ENCODE peak calls at places on chromosomes 5 and 9, in four cellular contexts. V, L, O and S are unnamed samples.

GRCh38 chr5:120684213-120684612 is 220.1 kb downstream of the PRR16 start:
- DNase-seq in V (no peak), O (no peak), L (no peak), S (no peak)

GRCh38 chr5:168128556-168128955 is 162.9 kb upstream of the WWC1 start:
- DNase-seq in O (no peak), L (no peak), V (no peak), S (no peak)

GRCh38 chr5:178297751-178298150 is 65.1 kb upstream of the PHYKPL start:
- DNase-seq in V (no peak), L (no peak), O (no peak), S (peak)

GRCh38 chr5:27947088-27947487 is 908.7 kb upstream of the CDH9 start:
- DNase-seq in O (no peak), V (no peak), L (no peak), S (no peak)

GRCh38 chr9:37167456-37167855 is 47.1 kb downstream of the ZCCHC7 start:
- DNase-seq in O (peak), L (no peak), V (no peak), S (no peak)

GRCh38 chr5:52837068-52837467 is 49.4 kb downstream of the ITGA1 start:
- DNase-seq in O (peak), V (no peak), L (no peak), S (no peak)

GRCh38 chr9:70420267-70421019 is 6.0 kb upstream of the KLF9 start:
- DNase-seq in O (peak), V (peak), L (peak), S (peak)

GRCh38 chr9:12813533-12813932 is 38.7 kb downstream of the LURAP1L start:
- DNase-seq in V (no peak), O (no peak), L (no peak), S (no peak)

GRCh38 chr5:8270246-8270645 is 401.3 kb downstream of the MTRR start:
- DNase-seq in V (no peak), O (no peak), L (no peak), S (no peak)

GRCh38 chr9:82421498-82421897 is 432.9 kb downstream of the SPATA31D1 start:
- DNase-seq in L (no peak), O (no peak), V (no peak), S (no peak)

GRCh38 chr9:135905380-135906282 is 1.7 kb downstream of the CAMSAP1 start:
- DNase-seq in L (no peak), O (no peak), V (peak), S (no peak)

GRCh38 chr5:25119654-25120053 is 474.9 kb upstream of the CDH10 start:
- DNase-seq in O (no peak), V (no peak), L (no peak), S (no peak)
- TF ChIP-seq CTCF in O (no peak), V (no peak), L (no peak), S (no peak)

GRCh38 chr9:696332-697090 is 145.0 kb upstream of the DMRT1 start:
- DNase-seq in V (no peak), O (peak), L (no peak), S (peak)

GRCh38 chr9:692636-693459 is 148.6 kb upstream of the DMRT1 start:
- DNase-seq in L (no peak), O (no peak), V (no peak), S (no peak)

GRCh38 chr9:693460-694390 is 147.8 kb upstream of the DMRT1 start:
- DNase-seq in L (peak), O (peak), V (peak), S (peak)

GRCh38 chr9:694499-695154 is 146.9 kb upstream of the DMRT1 start:
- DNase-seq in V (no peak), L (no peak), O (peak), S (no peak)

DNA sequence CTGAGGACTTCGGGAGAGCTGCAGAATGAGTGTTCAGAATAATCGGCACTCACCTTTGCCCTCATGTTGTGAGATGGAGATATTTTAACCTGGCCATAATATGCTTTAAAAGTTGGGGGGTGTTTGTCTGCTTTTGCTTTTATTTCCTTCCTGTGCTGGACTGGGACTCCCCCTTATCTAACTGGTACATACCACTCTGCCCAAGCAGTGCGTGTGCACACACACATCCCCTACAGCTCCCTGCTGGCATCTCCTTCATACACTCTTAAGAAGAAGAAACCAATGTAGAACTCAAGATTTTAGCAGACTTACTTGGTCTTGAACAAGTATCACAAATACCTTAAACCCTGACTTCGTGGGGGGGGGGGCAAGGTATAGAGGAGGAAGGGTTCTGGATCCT is 146.2 kb upstream of the DMRT1 start:
- DNase-seq in L (no peak), V (no peak), O (no peak), S (no peak)
- H3K4me3 ChIP-seq in L (no peak), V (no peak), O (no peak), S (no peak)

DNA sequence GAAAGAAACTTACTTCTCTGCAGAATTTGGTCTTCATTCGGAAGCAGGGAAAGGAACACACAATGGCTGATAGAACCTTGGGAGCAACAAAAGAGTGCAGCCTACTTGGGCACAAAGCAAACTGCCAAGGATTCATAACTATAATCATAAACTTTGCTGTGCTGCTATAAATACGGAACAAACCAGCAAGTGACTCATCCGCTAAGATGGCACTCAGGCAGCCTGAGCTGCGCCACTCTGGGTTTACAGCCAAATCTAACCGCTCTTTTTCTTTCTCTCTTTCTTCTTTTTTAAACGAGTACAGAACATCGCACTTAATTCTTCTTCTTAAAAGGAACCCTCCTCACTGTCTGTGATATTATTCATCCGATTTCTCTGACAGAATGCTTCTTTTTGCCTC is 81.1 kb downstream of the PTPN3 start:
- DNase-seq in O (no peak), V (no peak), L (no peak), S (no peak)
- TF ChIP-seq POLR2A in O (no peak), V (no peak), L (no peak), S (no peak)

DNA sequence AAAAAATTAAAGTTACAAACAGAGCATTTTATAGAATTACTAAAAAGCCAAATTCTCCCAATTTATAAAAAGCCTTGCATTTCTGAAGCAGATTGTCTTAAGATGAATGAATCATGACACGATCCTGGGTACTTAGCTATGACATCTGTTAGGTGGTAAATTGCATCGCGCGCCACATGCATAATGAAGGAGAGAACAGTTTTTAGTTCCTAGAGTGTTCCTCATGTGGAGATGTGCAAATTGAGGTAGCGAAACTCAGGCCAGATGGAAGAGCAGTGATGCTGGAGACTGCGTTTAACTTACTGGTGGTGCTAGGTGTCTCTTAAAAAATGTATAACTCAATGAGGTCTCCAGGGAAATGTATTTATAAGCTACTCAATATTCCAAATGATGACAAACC is 516.1 kb downstream of the EFNA5 start:
- DNase-seq in L (no peak), V (no peak), O (no peak), S (no peak)
- TF ChIP-seq CTCF in L (no peak), V (no peak), O (no peak), S (no peak)

GRCh38 chr5:181207960-181208253 is 2.9 kb upstream of the TRIM7 start:
- DNase-seq in V (no peak), O (no peak), L (no peak), S (no peak)
- H3K4me3 ChIP-seq in V (peak), O (no peak), L (no peak), S (no peak)

DNA sequence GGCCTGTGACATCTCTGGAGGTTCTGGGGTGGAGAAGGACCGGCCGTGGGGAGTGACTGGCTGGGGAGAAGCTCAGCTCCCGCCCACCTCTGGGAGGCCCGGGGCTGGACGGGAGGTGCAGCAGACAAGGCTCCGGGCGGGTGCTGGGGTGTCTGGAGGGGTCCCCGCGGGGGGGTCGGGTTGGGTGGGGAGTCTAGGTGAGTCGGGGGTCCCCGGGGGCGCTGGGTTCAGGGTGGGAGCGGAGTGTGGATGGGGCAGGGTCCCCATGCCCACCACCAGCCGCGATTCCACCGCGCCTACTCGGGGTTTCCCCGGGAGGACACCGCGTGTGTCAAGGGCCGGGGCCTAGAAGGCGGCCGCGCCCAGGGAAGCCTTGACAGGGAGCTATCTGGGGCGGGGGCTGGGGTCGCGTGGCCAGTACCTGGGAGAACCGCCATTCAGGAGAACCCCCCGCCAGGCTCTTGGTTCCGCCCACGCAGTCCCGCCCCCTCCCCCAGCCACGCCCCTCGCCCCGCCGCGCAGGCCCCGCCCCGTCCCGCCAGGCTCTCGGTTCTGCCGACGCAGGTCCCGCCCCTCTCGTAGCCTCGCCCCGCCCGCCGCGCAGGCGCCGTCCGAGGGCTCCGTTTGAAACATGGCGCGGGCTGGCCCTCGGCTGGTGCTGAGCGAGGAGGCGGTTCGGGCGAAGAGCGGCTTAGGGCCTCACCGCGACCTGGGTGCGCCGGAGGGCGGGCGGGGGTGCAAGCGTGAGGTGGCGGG is at the start of gene CEP72:
- DNase-seq in L (peak), V (peak), O (peak), S (peak)
- TF ChIP-seq POLR2A in L (no peak), V (no peak), O (no peak), S (no peak)

GRCh38 chr9:134398756-134399155 is 72.5 kb downstream of the RXRA start:
- DNase-seq in L (no peak), V (no peak), O (no peak), S (no peak)

GRCh38 chr9:134402182-134402581 is 75.9 kb downstream of the RXRA start:
- DNase-seq in L (no peak), V (no peak), O (no peak), S (no peak)

GRCh38 chr9:134401391-134401790 is 75.1 kb downstream of the RXRA start:
- DNase-seq in O (no peak), L (no peak), V (no peak), S (no peak)

GRCh38 chr9:134400283-134400682 is 74.0 kb downstream of the RXRA start:
- DNase-seq in L (no peak), O (no peak), V (no peak), S (no peak)

DNA sequence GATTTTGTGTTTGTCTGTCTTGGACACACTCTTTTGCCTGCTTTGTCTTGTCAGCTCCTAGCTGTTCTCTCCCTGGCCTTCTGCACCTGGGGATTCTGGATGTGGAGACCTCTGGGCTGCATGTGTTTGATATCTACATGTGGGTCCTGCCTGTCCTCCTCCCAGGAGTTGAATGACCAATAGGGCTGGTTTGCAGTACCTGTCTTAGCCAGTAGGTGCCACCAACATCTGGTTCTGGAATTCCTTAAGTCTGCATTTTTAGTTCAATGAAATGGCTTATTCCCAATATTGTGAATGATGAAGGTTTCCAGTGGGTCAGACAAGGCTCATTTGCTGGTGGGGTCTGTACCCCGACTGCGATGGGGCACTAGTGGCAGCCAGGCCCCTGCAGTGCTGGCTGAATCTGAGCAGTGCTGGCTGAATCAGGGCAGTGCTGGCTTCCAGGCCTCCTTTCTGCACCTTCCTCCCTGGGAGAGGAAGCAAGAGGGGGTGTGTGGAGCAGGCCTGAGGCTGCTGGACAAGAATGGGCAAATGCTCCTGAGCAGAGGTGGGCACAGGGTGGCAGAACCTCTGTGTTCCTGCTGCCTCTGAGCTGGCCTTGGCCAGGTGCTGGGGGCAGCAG is 73.3 kb downstream of the RXRA start:
- DNase-seq in O (peak), V (no peak), L (no peak), S (no peak)
- TF ChIP-seq CTCF in O (peak), V (no peak), L (peak), S (no peak)

GRCh38 chr5:179974946-179975712 is 67.4 kb upstream of the TBC1D9B start:
- DNase-seq in L (no peak), O (peak), V (no peak), S (no peak)
- H3K4me3 ChIP-seq in L (no peak), O (no peak), V (no peak), S (no peak)